ENCODE peak calls at places on chromosomes 6 and 20, in nine cellular contexts. O is OCI-LY7, Q is neural progenitor cell, F is SK-N-SH, H is GM23338, E is HCT116, N is PC-3, Y is hepatocyte, P is GM23248. B is an unnamed sample.

GRCh38 chr6:10743514-10743913 is 4.1 kb upstream of the TMEM14B start:
- DNase-seq in O (no peak), Q (no peak), F (no peak), H (no peak), E (no peak), N (no peak), Y (no peak), P (no peak), B (no peak)

GRCh38 chr6:3798211-3798909 is 46.8 kb upstream of the PXDC1 start:
- DNase-seq in O (no peak), Q (no peak), F (no peak), H (no peak), E (no peak), N (no peak), Y (no peak), P (no peak), B (no peak)

GRCh38 chr6:168962886-168963285 is 290.8 kb downstream of the THBS2 start:
- DNase-seq in O (no peak), Q (no peak), F (no peak), H (no peak), E (no peak), N (no peak), Y (no peak), P (peak; percentile 82), B (no peak)

GRCh38 chr20:59013959-59014608 is 5.1 kb upstream of the TUBB1 start:
- DNase-seq in O (no peak), Q (no peak), F (no peak), H (no peak), E (no peak), N (no peak), Y (no peak), P (peak; percentile 92), B (no peak)

GRCh38 chr20:59515013-59515905 is 89.1 kb upstream of the PHACTR3 start:
- DNase-seq in O (peak; percentile 4), Q (peak; percentile 92), F (peak; percentile 89), H (peak; percentile 94), E (peak; percentile 47), N (peak; percentile 78), Y (peak; percentile 91), P (peak; percentile 85), B (no peak)

GRCh38 chr20:44496976-44497375 is 21.3 kb downstream of the TTPAL start:
- DNase-seq in O (no peak), Q (peak; percentile 37), F (no peak), H (no peak), E (peak; percentile 39), N (peak; percentile 98), Y (no peak), P (peak; percentile 95), B (no peak)

GRCh38 chr6:142015011-142015410 is 117.7 kb upstream of the GJE1 start:
- DNase-seq in O (no peak), Q (peak; percentile 18), F (no peak), H (peak; percentile 68), E (peak; percentile 19), N (peak; percentile 7), Y (no peak), P (no peak), B (no peak)

GRCh38 chr20:48489656-48490055 is 338.1 kb downstream of the PREX1 start:
- DNase-seq in O (no peak), Q (peak; percentile 36), F (peak; percentile 70), H (no peak), E (no peak), N (no peak), Y (no peak), P (no peak), B (no peak)

GRCh38 chr6:117137711-117138110 is 127.6 kb upstream of the VGLL2 start:
- DNase-seq in O (no peak), Q (peak; percentile 4), F (no peak), H (no peak), E (no peak), N (no peak), Y (no peak), P (no peak), B (no peak)

GRCh38 chr20:58075980-58076749 is 152.3 kb downstream of the ANKRD60 start:
- DNase-seq in O (no peak), Q (no peak), F (peak; percentile 50), H (no peak), E (no peak), N (no peak), Y (no peak), P (peak; percentile 29), B (no peak)

GRCh38 chr6:166555066-166555465 is 31.4 kb downstream of the RAMACL start:
- DNase-seq in O (no peak), Q (no peak), F (no peak), H (no peak), E (no peak), N (no peak), Y (no peak), P (no peak), B (no peak)

GRCh38 chr6:157075549-157076426 is 247.5 kb downstream of the TMEM242 start:
- DNase-seq in O (no peak), Q (no peak), F (no peak), H (no peak), E (peak; percentile 3), N (peak; percentile 45), Y (no peak), P (peak; percentile 64), B (no peak)

GRCh38 chr6:63788569-63788968 is 153.0 kb downstream of the PHF3 start:
- DNase-seq in O (no peak), Q (peak; percentile 45), F (no peak), H (peak; percentile 68), E (no peak), N (no peak), Y (no peak), P (no peak), B (no peak)

GRCh38 chr20:59850018-59850641 is 83.3 kb downstream of the SYCP2 start:
- DNase-seq in O (peak; percentile 45), Q (peak; percentile 46), F (no peak), H (peak; percentile 72), E (peak; percentile 28), N (peak; percentile 78), Y (peak; percentile 69), P (peak; percentile 46), B (peak; percentile 53)

GRCh38 chr20:53608456-53609413 is 15.1 kb upstream of the ZNF217 start:
- DNase-seq in O (no peak), Q (no peak), F (no peak), H (peak; percentile 45), E (no peak), N (no peak), Y (peak; percentile 20), P (peak; percentile 34), B (no peak)
- TF ChIP-seq EZH2phosphoT487 in O (no peak), Q (no peak), F (no peak), H (no peak), E (no peak), N (no peak), Y (no peak), P (no peak), B (no peak)

GRCh38 chr6:25173951-25174474 is 105.2 kb upstream of the CARMIL1 start:
- DNase-seq in O (no peak), Q (no peak), F (no peak), H (no peak), E (peak; percentile 70), N (peak; percentile 96), Y (peak; percentile 68), P (peak; percentile 88), B (no peak)

GRCh38 chr6:25174678-25175077 is 104.5 kb upstream of the CARMIL1 start:
- DNase-seq in O (no peak), Q (no peak), F (no peak), H (no peak), E (no peak), N (no peak), Y (no peak), P (no peak), B (no peak)

GRCh38 chr6:25175216-25175615 is 104.0 kb upstream of the CARMIL1 start:
- DNase-seq in O (no peak), Q (no peak), F (no peak), H (no peak), E (no peak), N (peak; percentile 82), Y (peak; percentile 36), P (no peak), B (no peak)

GRCh38 chr6:25176466-25176865 is 102.7 kb upstream of the CARMIL1 start:
- DNase-seq in O (no peak), Q (no peak), F (no peak), H (no peak), E (no peak), N (no peak), Y (no peak), P (no peak), B (peak; percentile 74)

DNA sequence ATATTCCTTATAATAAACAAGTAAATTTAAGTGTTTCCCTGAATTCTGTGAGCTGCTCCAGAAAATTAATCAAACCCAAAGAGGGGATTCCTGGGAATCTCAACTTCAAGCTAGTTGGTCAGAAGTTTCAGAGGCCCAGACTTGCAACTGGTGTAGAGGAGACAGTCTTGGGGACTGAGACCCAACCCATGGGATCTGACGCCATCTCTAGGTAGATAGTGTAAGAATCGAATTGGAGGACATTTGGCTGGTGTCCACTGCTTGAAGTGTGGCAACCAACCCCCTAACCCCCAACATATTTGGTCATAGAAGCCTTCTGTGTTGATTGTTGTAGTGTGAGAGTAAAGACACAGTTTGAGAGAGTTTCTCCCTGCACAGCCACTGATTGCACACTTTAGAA is 103.5 kb upstream of the CARMIL1 start:
- DNase-seq in O (peak; percentile 5), Q (no peak), F (no peak), H (no peak), E (no peak), N (peak; percentile 21), Y (no peak), P (no peak), B (no peak)
- H3K27ac ChIP-seq in O (no peak overlapping the region), Q (no peak overlapping the region), F (peak overlapping the region; percentile 96), H (no peak overlapping the region), E (no peak overlapping the region), N (peak overlapping the region; percentile 81), Y (peak overlapping the region; percentile 77), P (no peak overlapping the region), B (no peak overlapping the region)

GRCh38 chr6:159807150-159807859 is 7.2 kb downstream of the PNLDC1 start:
- DNase-seq in O (no peak), Q (no peak), F (no peak), H (no peak), E (no peak), N (peak; percentile 73), Y (peak; percentile 48), P (no peak), B (no peak)

GRCh38 chr6:159804504-159804903 is 4.4 kb downstream of the PNLDC1 start:
- DNase-seq in O (no peak), Q (no peak), F (no peak), H (no peak), E (no peak), N (no peak), Y (no peak), P (no peak), B (no peak)

GRCh38 chr6:159808647-159809046 is 8.6 kb downstream of the PNLDC1 start:
- DNase-seq in O (no peak), Q (no peak), F (no peak), H (no peak), E (no peak), N (no peak), Y (no peak), P (no peak), B (no peak)

GRCh38 chr6:159805418-159806020 is 5.4 kb downstream of the PNLDC1 start:
- DNase-seq in O (no peak), Q (no peak), F (no peak), H (no peak), E (no peak), N (no peak), Y (no peak), P (no peak), B (no peak)

GRCh38 chr6:159806021-159806458 is 6.0 kb downstream of the PNLDC1 start:
- DNase-seq in O (no peak), Q (no peak), F (no peak), H (no peak), E (no peak), N (no peak), Y (peak; percentile 46), P (no peak), B (no peak)
- TF ChIP-seq EZH2phosphoT487 in O (no peak), Q (no peak), F (no peak), H (no peak), E (no peak), N (no peak), Y (no peak), P (no peak), B (no peak)

GRCh38 chr20:32155017-32155965 is 45.8 kb downstream of the TM9SF4 start:
- DNase-seq in O (peak; percentile 57), Q (peak; percentile 84), F (peak; percentile 54), H (peak; percentile 88), E (no peak), N (peak; percentile 73), Y (peak; percentile 71), P (peak; percentile 83), B (no peak)
- H3K27ac ChIP-seq in O (no peak overlapping the region), Q (no peak overlapping the region), F (peak overlapping the region; percentile 37), H (peak overlapping the region; percentile 83), E (no peak overlapping the region), N (peak overlapping the region; percentile 75), Y (peak overlapping the region; percentile 58), P (peak overlapping the region; percentile 48), B (no peak overlapping the region)